ENCODE peak calls at places on chromosomes 16 and 17, in six cellular contexts. B is GM12878, M is K562, T is HepG2, H is GM12891, S is H1. J is an unnamed sample.

GRCh38 chr17:19348081-19348650 is 14.4 kb downstream of the B9D1 start:
- DNase-seq in B (no peak), M (no peak), T (no peak), H (no peak), S (no peak), J (no peak)

GRCh38 chr17:17200831-17201230 is 5.3 kb downstream of the PLD6 start:
- DNase-seq in B (no peak), M (no peak), T (no peak), H (no peak), S (no peak), J (no peak)

GRCh38 chr17:4498461-4499397 is at the start of gene SPNS2:
- DNase-seq in B (no peak), M (peak), T (no peak), H (peak), S (no peak), J (peak)

GRCh38 chr16:76696876-76697275 is 419.7 kb downstream of the CNTNAP4 start:
- DNase-seq in B (no peak), M (no peak), T (no peak), H (no peak), S (no peak), J (no peak)

GRCh38 chr17:65074778-65075250 is 18.3 kb upstream of the GNA13 start:
- DNase-seq in B (no peak), M (peak), T (peak), H (no peak), S (no peak), J (no peak)

GRCh38 chr17:79023886-79024771 is at the start of gene C1QTNF1:
- DNase-seq in B (no peak), M (no peak), T (no peak), H (peak), S (no peak), J (peak)

GRCh38 chr17:42843358-42843934 is 934 bp upstream of the AOC2 start:
- DNase-seq in B (no peak), M (peak), T (peak), H (no peak), S (no peak), J (no peak)

GRCh38 chr16:48862087-48862532 is 252.1 kb upstream of the N4BP1 start:
- DNase-seq in B (no peak), M (no peak), T (no peak), H (no peak), S (peak), J (no peak)

GRCh38 chr16:75494696-75495601 is at the start of gene CHST6:
- DNase-seq in B (no peak), M (peak), T (peak), H (peak), S (no peak), J (peak)

GRCh38 chr17:70329751-70330150 is 160.4 kb downstream of the KCNJ2 start:
- DNase-seq in B (no peak), M (no peak), T (no peak), H (no peak), S (no peak), J (no peak)

GRCh38 chr17:54864636-54865420 is 35.8 kb upstream of the TOM1L1 start:
- DNase-seq in B (no peak), M (peak), T (no peak), H (no peak), S (no peak), J (no peak)

GRCh38 chr16:31298958-31299357 is 39.2 kb downstream of the ITGAM start:
- DNase-seq in B (peak), M (peak), T (peak), H (no peak), S (no peak), J (no peak)

GRCh38 chr16:886084-886543 is 84.7 kb downstream of the LMF1 start:
- DNase-seq in B (no peak), M (no peak), T (no peak), H (no peak), S (no peak), J (no peak)

GRCh38 chr16:55367301-55367745 is 43.3 kb downstream of the IRX6 start:
- DNase-seq in B (no peak), M (no peak), T (no peak), H (no peak), S (no peak), J (no peak)

GRCh38 chr17:17885029-17885351 is 48.2 kb upstream of the SREBF1 start:
- DNase-seq in B (no peak), M (no peak), T (no peak), H (no peak), S (no peak), J (no peak)

GRCh38 chr16:70563571-70563970 is 40.0 kb downstream of the SF3B3 start:
- DNase-seq in B (no peak), M (no peak), T (peak), H (no peak), S (no peak), J (no peak)

GRCh38 chr16:1413684-1414531 is 596 bp downstream of the UNKL start:
- DNase-seq in B (peak), M (peak), T (no peak), H (peak), S (peak), J (peak)

GRCh38 chr17:39094607-39095308 is 56.7 kb downstream of the PLXDC1 start:
- DNase-seq in B (no peak), M (no peak), T (no peak), H (no peak), S (no peak), J (no peak)

GRCh38 chr16:71383054-71383773 is 24.7 kb downstream of the CALB2 start:
- DNase-seq in B (no peak), M (no peak), T (no peak), H (no peak), S (no peak), J (no peak)

GRCh38 chr17:80292557-80292956 is 31.9 kb downstream of the RNF213 start:
- DNase-seq in B (no peak), M (no peak), T (no peak), H (no peak), S (no peak), J (no peak)

GRCh38 chr16:73610160-73610559 is 562.2 kb upstream of the ZFHX3 start:
- DNase-seq in B (no peak), M (no peak), T (no peak), H (no peak), S (no peak), J (no peak)

GRCh38 chr16:8795096-8795495 is 2.3 kb downstream of the TMEM186 start:
- DNase-seq in B (no peak), M (peak), T (no peak), H (no peak), S (no peak), J (no peak)

GRCh38 chr16:75254359-75254837 is 3.0 kb upstream of the BCAR1 start:
- DNase-seq in B (no peak), M (no peak), T (no peak), H (no peak), S (no peak), J (no peak)

GRCh38 chr17:728911-729310 is 3.5 kb upstream of the TLCD3A start:
- DNase-seq in B (no peak), M (no peak), T (no peak), H (no peak), S (no peak), J (no peak)

GRCh38 chr17:4101799-4102405 is 40.9 kb downstream of the ZZEF1 start:
- DNase-seq in B (no peak), M (no peak), T (no peak), H (no peak), S (no peak), J (no peak)

GRCh38 chr16:64864232-64864803 is 257.5 kb downstream of the CDH11 start:
- DNase-seq in B (no peak), M (no peak), T (no peak), H (no peak), S (no peak), J (no peak)

GRCh38 chr16:67245189-67245585 is 2.1 kb downstream of the FHOD1 start:
- DNase-seq in B (no peak), M (no peak), T (no peak), H (no peak), S (no peak), J (no peak)

GRCh38 chr17:75338335-75338734 is 49.1 kb upstream of the SLC25A19 start:
- DNase-seq in B (no peak), M (peak), T (no peak), H (no peak), S (no peak), J (no peak)

GRCh38 chr17:82356845-82357355 is 2.1 kb upstream of the TEX19 start:
- DNase-seq in B (no peak), M (no peak), T (no peak), H (no peak), S (no peak), J (no peak)

GRCh38 chr16:11315499-11315898 is 29.8 kb upstream of the RMI2 start:
- DNase-seq in B (no peak), M (no peak), T (no peak), H (no peak), S (peak), J (no peak)

GRCh38 chr16:15404792-15405191 is 9.2 kb downstream of the MPV17L start:
- DNase-seq in B (no peak), M (no peak), T (no peak), H (no peak), S (no peak), J (no peak)

GRCh38 chr17:1126327-1126726 is 53.5 kb downstream of the ABR start:
- DNase-seq in B (no peak), M (no peak), T (no peak), H (no peak), S (no peak), J (no peak)

GRCh38 chr17:63699638-63700527 is at the start of gene LIMD2:
- DNase-seq in B (no peak), M (peak), T (no peak), H (peak), S (no peak), J (peak)

GRCh38 chr17:30958187-30958586 is 12.7 kb upstream of the RNF135 start:
- DNase-seq in B (no peak), M (no peak), T (no peak), H (no peak), S (no peak), J (no peak)

GRCh38 chr17:36703860-36704266 is 102.5 kb downstream of the MRM1 start:
- DNase-seq in B (no peak), M (peak), T (no peak), H (peak), S (no peak), J (peak)

GRCh38 chr17:77323413-77324171 is 182.8 kb downstream of the SEC14L1 start:
- DNase-seq in B (no peak), M (peak), T (no peak), H (no peak), S (no peak), J (no peak)
- TF ChIP-seq TAF1 in B (no peak), M (no peak), T (no peak), H (no peak), S (no peak), J (no peak)

DNA sequence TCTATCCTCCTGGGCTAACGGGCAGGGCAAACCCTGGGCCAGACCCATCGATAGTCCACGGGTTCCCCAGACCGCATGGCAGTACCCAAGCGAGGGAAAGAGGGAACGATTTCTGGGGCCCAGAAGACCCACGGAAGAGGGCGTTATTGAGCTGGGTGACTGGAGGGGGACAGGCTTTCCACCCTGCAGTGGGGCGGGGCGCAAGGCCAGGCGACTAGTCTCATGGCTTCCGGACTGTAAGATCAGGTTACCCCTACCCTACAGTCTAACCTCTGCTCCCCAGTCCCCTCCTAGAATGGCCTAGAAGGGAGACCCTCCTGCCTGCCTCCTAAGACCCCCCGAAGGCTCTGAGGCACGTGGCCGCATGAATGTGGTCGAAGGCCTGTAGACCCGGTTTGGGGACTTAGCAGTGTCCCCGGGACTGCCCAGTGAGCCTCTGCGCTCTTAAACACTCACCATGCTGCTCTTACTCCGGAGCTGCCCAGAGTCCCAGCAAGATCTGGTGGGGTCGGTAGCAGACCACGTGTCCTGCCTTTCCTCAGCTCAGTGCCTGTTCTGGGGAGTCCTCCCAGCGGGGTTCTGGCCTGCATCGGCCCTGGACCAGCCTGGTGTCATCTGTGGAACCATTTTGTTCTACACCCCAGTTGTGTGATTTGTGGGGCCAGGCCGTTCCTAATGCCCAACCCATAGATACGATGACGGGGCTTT is 13.1 kb upstream of the AURKB start:
- DNase-seq in B (no peak), M (peak), T (peak), H (no peak), S (no peak), J (no peak)
- TF ChIP-seq POLR2A in B (no peak), M (peak), T (peak), H (no peak), S (peak), J (no peak)

DNA sequence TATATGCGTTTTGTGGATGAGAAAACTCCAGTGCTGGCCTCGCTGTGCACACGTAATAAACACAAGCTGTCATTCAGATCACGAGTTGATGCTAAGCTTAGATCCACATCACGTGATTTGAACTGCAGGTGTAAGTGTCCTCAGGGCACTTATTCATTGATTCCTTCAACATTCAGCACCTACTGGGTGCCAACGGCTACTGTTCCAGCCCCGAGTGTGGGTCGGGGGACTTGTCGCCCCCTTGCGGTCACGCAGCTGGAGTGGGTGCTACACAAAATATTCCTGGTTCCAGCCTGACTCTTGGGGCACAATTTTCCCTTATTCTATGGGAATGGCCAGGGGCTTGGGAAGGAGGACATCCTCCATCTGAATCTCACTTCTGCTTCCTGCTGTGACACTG is 29.9 kb upstream of the GINS2 start:
- DNase-seq in B (no peak), M (peak), T (peak), H (no peak), S (no peak), J (no peak)
- TF ChIP-seq TAF1 in B (no peak), M (no peak), T (no peak), H (no peak), S (no peak), J (no peak)

DNA sequence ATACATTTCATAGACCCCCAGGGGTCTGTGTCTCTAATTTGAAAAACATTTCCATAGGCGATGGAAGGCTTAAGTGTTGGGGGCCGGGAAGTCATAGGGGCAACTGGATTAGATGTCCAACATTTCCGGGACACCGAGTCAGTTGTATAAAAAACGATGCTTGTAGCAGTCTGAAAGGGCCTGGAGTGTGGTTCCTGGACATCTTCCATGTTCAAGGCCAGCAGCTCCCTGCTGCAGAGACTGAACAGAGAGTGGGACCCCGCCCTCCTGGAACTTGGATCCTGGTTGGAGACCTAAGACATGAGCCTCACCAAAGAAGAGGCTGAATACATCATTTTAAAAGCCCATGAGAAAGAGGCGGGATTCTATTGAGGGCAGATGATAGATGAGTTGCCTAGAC is 82.0 kb upstream of the ZNF423 start:
- DNase-seq in B (no peak), M (no peak), T (no peak), H (no peak), S (no peak), J (no peak)
- TF ChIP-seq POLR2A in B (no peak), M (no peak), T (no peak), H (no peak), S (no peak), J (no peak)

J was measured in GM12892.